ENCODE peak calls at places on chromosome 5, in five cellular contexts. One of them, this sample, is unnamed. For H3K4me1 and H3K36me3, the result is how much of the 10 kb centered on the place peaks cover.

GRCh38 chr5:180847053-180847452 is 14.0 kb downstream of the ZFP62 start:
- DNase-seq in CD8-positive, alpha-beta memory T cell: no peak
- DNase-seq in hepatocyte: no peak
- DNase-seq in PC-3: no peak
- DNase-seq in endothelial cell of umbilical vein: no peak
- DNase-seq in this sample: no peak

GRCh38 chr5:33969572-33970452 is 14.7 kb downstream of the SLC45A2 start:
- DNase-seq in CD8-positive, alpha-beta memory T cell: no peak
- DNase-seq in hepatocyte: peak
- DNase-seq in endothelial cell of umbilical vein: peak
- DNase-seq in PC-3: peak
- DNase-seq in this sample: peak

GRCh38 chr5:122757268-122757667 is 17.6 kb upstream of the SNX2 start:
- DNase-seq in CD8-positive, alpha-beta memory T cell: no peak
- DNase-seq in hepatocyte: no peak
- DNase-seq in endothelial cell of umbilical vein: no peak
- DNase-seq in PC-3: no peak
- DNase-seq in this sample: no peak

GRCh38 chr5:143554194-143554717 is 150.8 kb upstream of the NR3C1 start:
- DNase-seq in hepatocyte: no peak
- DNase-seq in endothelial cell of umbilical vein: no peak
- DNase-seq in PC-3: peak
- DNase-seq in CD8-positive, alpha-beta memory T cell: no peak
- DNase-seq in this sample: no peak

GRCh38 chr5:88688242-88688959 is 194.6 kb downstream of the MEF2C start:
- DNase-seq in hepatocyte: no peak
- DNase-seq in CD8-positive, alpha-beta memory T cell: no peak
- DNase-seq in endothelial cell of umbilical vein: no peak
- DNase-seq in PC-3: no peak
- DNase-seq in this sample: no peak

GRCh38 chr5:58582411-58583393 is at the start of gene RAB3C:
- DNase-seq in hepatocyte: peak
- DNase-seq in CD8-positive, alpha-beta memory T cell: peak
- DNase-seq in PC-3: peak
- DNase-seq in endothelial cell of umbilical vein: peak
- DNase-seq in this sample: peak

GRCh38 chr5:38259062-38259857 is 901 bp downstream of the EGFLAM start:
- DNase-seq in PC-3: no peak
- DNase-seq in hepatocyte: peak
- DNase-seq in endothelial cell of umbilical vein: no peak
- DNase-seq in CD8-positive, alpha-beta memory T cell: no peak
- DNase-seq in this sample: no peak

GRCh38 chr5:73135429-73136276 is 15.3 kb downstream of the TMEM171 start:
- DNase-seq in endothelial cell of umbilical vein: peak
- DNase-seq in PC-3: peak
- DNase-seq in CD8-positive, alpha-beta memory T cell: no peak
- DNase-seq in hepatocyte: peak
- DNase-seq in this sample: no peak

GRCh38 chr5:171149772-171150171 is 159.3 kb upstream of the TLX3 start:
- DNase-seq in endothelial cell of umbilical vein: no peak
- DNase-seq in hepatocyte: no peak
- DNase-seq in CD8-positive, alpha-beta memory T cell: no peak
- DNase-seq in PC-3: no peak
- DNase-seq in this sample: no peak

GRCh38 chr5:370311-370958 is 48.9 kb downstream of the AHRR start:
- DNase-seq in endothelial cell of umbilical vein: no peak
- DNase-seq in CD8-positive, alpha-beta memory T cell: no peak
- DNase-seq in hepatocyte: no peak
- DNase-seq in PC-3: no peak
- DNase-seq in this sample: peak

GRCh38 chr5:54959673-54960418 is 25.5 kb downstream of the ESM1 start:
- DNase-seq in PC-3: peak
- DNase-seq in hepatocyte: no peak
- DNase-seq in endothelial cell of umbilical vein: peak
- DNase-seq in CD8-positive, alpha-beta memory T cell: no peak
- DNase-seq in this sample: peak

GRCh38 chr5:71778678-71779276 is 59.7 kb downstream of the CARTPT start:
- DNase-seq in endothelial cell of umbilical vein: no peak
- DNase-seq in hepatocyte: peak
- DNase-seq in PC-3: peak
- DNase-seq in CD8-positive, alpha-beta memory T cell: no peak
- DNase-seq in this sample: no peak

GRCh38 chr5:180784497-180785097 is 18.0 kb downstream of the MGAT1 start:
- DNase-seq in hepatocyte: peak
- DNase-seq in endothelial cell of umbilical vein: peak
- DNase-seq in CD8-positive, alpha-beta memory T cell: peak
- DNase-seq in PC-3: peak
- DNase-seq in this sample: peak

GRCh38 chr5:151093476-151093889 is 12.6 kb upstream of the TNIP1 start:
- DNase-seq in CD8-positive, alpha-beta memory T cell: no peak
- DNase-seq in endothelial cell of umbilical vein: no peak
- DNase-seq in PC-3: peak
- DNase-seq in hepatocyte: peak
- DNase-seq in this sample: no peak
- H3K4me1 ChIP-seq in CD8-positive, alpha-beta memory T cell: under half
- H3K4me1 ChIP-seq in endothelial cell of umbilical vein: half or more
- H3K4me1 ChIP-seq in PC-3: under half
- H3K4me1 ChIP-seq in hepatocyte: under half
- H3K4me1 ChIP-seq in this sample: under half

DNA sequence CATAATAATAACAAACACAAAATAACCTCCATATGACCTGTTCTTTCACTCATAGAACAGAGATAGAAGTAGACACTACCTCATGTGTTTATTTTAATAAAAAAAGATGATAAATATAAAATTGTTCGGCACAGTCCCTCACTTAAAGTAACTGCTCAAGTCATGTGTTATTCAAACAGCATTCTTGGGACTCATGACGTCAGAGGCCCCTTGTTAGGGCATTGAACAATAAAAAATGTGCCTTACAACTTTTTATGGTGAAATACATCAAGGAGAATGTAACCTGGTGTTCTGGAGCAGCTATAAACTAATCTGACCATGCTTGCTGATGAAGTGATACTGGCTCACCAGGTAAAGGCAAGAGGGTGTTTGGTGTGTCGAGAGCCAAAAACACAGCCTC is 12.2 kb upstream of the NDFIP1 start:
- DNase-seq in endothelial cell of umbilical vein: no peak
- DNase-seq in PC-3: no peak
- DNase-seq in CD8-positive, alpha-beta memory T cell: no peak
- DNase-seq in hepatocyte: no peak
- DNase-seq in this sample: no peak
- H3K36me3 ChIP-seq in endothelial cell of umbilical vein: under half
- H3K36me3 ChIP-seq in PC-3: under half
- H3K36me3 ChIP-seq in CD8-positive, alpha-beta memory T cell: under half
- H3K36me3 ChIP-seq in hepatocyte: under half
- H3K36me3 ChIP-seq in this sample: under half

DNA sequence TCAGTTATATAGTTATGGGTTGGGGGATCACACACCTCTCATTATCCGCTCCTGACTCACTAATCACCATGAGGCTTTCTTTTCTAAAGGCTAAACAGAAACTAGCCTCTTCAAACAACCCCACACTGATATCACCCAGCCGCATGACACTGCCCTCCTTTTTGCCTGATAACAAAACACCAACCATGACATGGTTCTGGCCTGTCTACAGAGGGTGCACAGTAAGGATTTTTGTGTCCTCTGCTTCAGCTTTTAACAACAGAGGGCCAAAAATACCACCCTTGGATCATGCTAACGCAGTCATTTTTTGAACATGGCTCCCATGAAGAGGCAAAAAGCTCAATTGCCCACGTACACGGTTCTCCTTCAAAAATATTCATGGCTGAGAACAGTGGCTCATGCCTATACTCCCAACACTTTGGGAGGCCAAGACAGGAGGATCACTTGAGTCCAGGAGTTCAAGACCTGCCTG is 4.0 kb downstream of the CMBL start:
- DNase-seq in hepatocyte: no peak
- DNase-seq in CD8-positive, alpha-beta memory T cell: no peak
- DNase-seq in endothelial cell of umbilical vein: no peak
- DNase-seq in PC-3: no peak
- DNase-seq in this sample: no peak
- H3K4me1 ChIP-seq in hepatocyte: under half
- H3K4me1 ChIP-seq in CD8-positive, alpha-beta memory T cell: under half
- H3K4me1 ChIP-seq in endothelial cell of umbilical vein: under half
- H3K4me1 ChIP-seq in PC-3: under half
- H3K4me1 ChIP-seq in this sample: under half

GRCh38 chr5:76468625-76469410 is 65.7 kb downstream of the IQGAP2 start:
- DNase-seq in CD8-positive, alpha-beta memory T cell: no peak
- DNase-seq in endothelial cell of umbilical vein: no peak
- DNase-seq in PC-3: no peak
- DNase-seq in hepatocyte: peak
- DNase-seq in this sample: no peak
- H3K36me3 ChIP-seq in CD8-positive, alpha-beta memory T cell: under half
- H3K36me3 ChIP-seq in endothelial cell of umbilical vein: under half
- H3K36me3 ChIP-seq in PC-3: under half
- H3K36me3 ChIP-seq in hepatocyte: under half
- H3K36me3 ChIP-seq in this sample: under half

DNA sequence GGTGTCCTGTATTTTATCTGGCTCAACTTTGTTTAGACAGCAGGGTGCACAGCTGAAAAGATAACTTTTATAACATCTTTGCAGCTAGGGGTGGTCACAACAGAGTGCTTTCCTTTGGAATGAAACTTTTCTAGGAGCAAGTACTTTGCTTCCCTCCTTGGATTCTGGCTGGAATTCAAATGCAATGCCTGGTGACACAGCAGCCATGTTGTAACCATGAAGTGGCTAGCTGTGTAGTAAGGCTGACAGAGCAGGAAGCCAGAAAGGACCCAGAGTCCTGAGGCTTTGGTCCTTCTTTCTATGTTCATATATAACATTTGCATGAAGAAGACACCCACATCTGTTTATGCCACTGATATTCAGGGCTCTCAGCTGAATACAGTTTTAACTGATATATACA is 48.1 kb downstream of the TENT4A start:
- DNase-seq in CD8-positive, alpha-beta memory T cell: no peak
- DNase-seq in PC-3: no peak
- DNase-seq in endothelial cell of umbilical vein: no peak
- DNase-seq in hepatocyte: no peak
- DNase-seq in this sample: no peak
- H3K4me1 ChIP-seq in CD8-positive, alpha-beta memory T cell: under half
- H3K4me1 ChIP-seq in PC-3: under half
- H3K4me1 ChIP-seq in endothelial cell of umbilical vein: under half
- H3K4me1 ChIP-seq in hepatocyte: under half
- H3K4me1 ChIP-seq in this sample: under half

This sample was measured in Caco-2.